ENCODE peak calls at places on chromosomes 4 and X, in ten cellular contexts. Y is omental fat pad; T is activated T-helper 1 cell treated with anti-CD3 and anti-CD28 coated beads, Interleukin-12 subunit alpha, Interleukin-12 subunit beta, Interleukin-2, Interleukin-4 antibody, amounts not matched to agents 30 ng/mL and 10 ng/mL and 1 ng/mL, durations not matched to agents 14 hours and 24 hours and 36 hours; S is T-helper 2 cell; P is activated CD4-positive, alpha-beta T cell treated with anti-CD3 and anti-CD28 coated beads, Interleukin-2, amount 10 ng/mL, durations not matched to agents 7 days and 5 days; Q is stimulated activated CD4-positive, alpha-beta T cell treated with anti-CD3 and anti-CD28 coated beads, Interleukin-2, amount 100 ng/mL, for 24 hours; B is A549; D is NCI-H1105 treated with DMSO at 0.1 percent for 48 hours; A is HT1080; V is AML-193. Z is an unnamed sample.

GRCh38 chrX:101383679-101384078 is 2.3 kb downstream of the BTK start:
- DNase-seq in Y (no peak), T (no peak), S (no peak), P (no peak), Q (no peak), B (no peak), D (no peak), A (no peak), V (no peak), Z (no peak)

GRCh38 chr4:127668770-127669169 is 36.0 kb downstream of the INTU start:
- DNase-seq in Y (no peak), T (no peak), S (no peak), P (no peak), Q (no peak), B (no peak), D (no peak), A (no peak), V (no peak), Z (no peak)

GRCh38 chrX:24607616-24608015 is 39.5 kb downstream of the PCYT1B start:
- DNase-seq in Y (no peak), T (no peak), S (no peak), P (no peak), Q (no peak), B (no peak), D (no peak), A (no peak), V (peak), Z (no peak)

GRCh38 chr4:40000711-40001110 is 23.0 kb upstream of the PDS5A start:
- DNase-seq in Y (no peak), T (no peak), S (no peak), P (no peak), Q (no peak), B (no peak), D (no peak), A (no peak), V (no peak), Z (no peak)

GRCh38 chr4:1506956-1507721 is 100.9 kb upstream of the NKX1-1 start:
- DNase-seq in Y (peak), T (no peak), S (no peak), P (no peak), Q (no peak), B (no peak), D (no peak), A (no peak), V (no peak), Z (no peak)

GRCh38 chrX:81489987-81490386 is 288.1 kb downstream of the SH3BGRL start:
- DNase-seq in Y (no peak), T (no peak), S (no peak), P (no peak), Q (no peak), B (no peak), D (no peak), A (no peak), V (no peak), Z (no peak)

GRCh38 chr4:26936284-26937065 is 75.8 kb downstream of the STIM2 start:
- DNase-seq in Y (no peak), T (no peak), S (no peak), P (no peak), Q (no peak), B (peak), D (no peak), A (peak), V (no peak), Z (no peak)

GRCh38 chr4:132572210-132572609 is 576.9 kb upstream of the PCDH10 start:
- DNase-seq in Y (no peak), T (no peak), S (no peak), P (no peak), Q (no peak), B (peak), D (no peak), A (peak), V (no peak), Z (no peak)

GRCh38 chrX:45986971-45987370 is 558.2 kb downstream of the ZNF674 start:
- DNase-seq in Y (no peak), T (no peak), S (no peak), P (no peak), Q (no peak), B (peak), D (no peak), A (peak), V (no peak), Z (no peak)

GRCh38 chr4:99390060-99390459 is 37.5 kb upstream of the ADH1C start:
- DNase-seq in Y (no peak), T (no peak), S (no peak), P (no peak), Q (no peak), B (no peak), D (no peak), A (no peak), V (no peak), Z (no peak)

GRCh38 chrX:17033225-17033624 is 86.8 kb downstream of the REPS2 start:
- DNase-seq in Y (no peak), T (no peak), S (no peak), P (no peak), Q (no peak), B (no peak), D (no peak), A (no peak), V (no peak), Z (no peak)

GRCh38 chr4:76198411-76199237 is 15.0 kb downstream of the SCARB2 start:
- DNase-seq in Y (no peak), T (no peak), S (no peak), P (peak), Q (peak), B (peak), D (peak), A (peak), V (no peak), Z (peak)

GRCh38 chr4:128155231-128155855 is 94.2 kb downstream of the LARP1B start:
- DNase-seq in Y (no peak), T (no peak), S (no peak), P (no peak), Q (no peak), B (no peak), D (no peak), A (no peak), V (no peak), Z (no peak)

GRCh38 chrX:41238543-41238942 is 95.4 kb upstream of the DDX3X start:
- DNase-seq in Y (no peak), T (no peak), S (no peak), P (no peak), Q (no peak), B (peak), D (no peak), A (peak), V (peak), Z (no peak)

GRCh38 chr4:119238068-119238722 is 25.7 kb downstream of the USP53 start:
- DNase-seq in Y (no peak), T (peak), S (no peak), P (peak), Q (no peak), B (no peak), D (no peak), A (peak), V (no peak), Z (no peak)

GRCh38 chr4:124090007-124090406 is 622.5 kb downstream of the ANKRD50 start:
- DNase-seq in Y (no peak), T (no peak), S (no peak), P (no peak), Q (no peak), B (no peak), D (no peak), A (no peak), V (no peak), Z (no peak)

Z was measured in NCI-H510A treated with DMSO at 0.1 percent for 48 hours.